ENCODE peak calls at places on chromosomes 16 and 17, in seven cellular contexts. G is omental fat pad, L is progenitor cell of endocrine pancreas, C is HFF-Myc, K is heart left ventricle, E is PC-9, X is GM12864. O is an unnamed sample.

GRCh38 chr17:37774508-37774907 is 29.6 kb upstream of the HNF1B start:
- DNase-seq in G (no peak), L (no peak), C (no peak), K (no peak), E (no peak), X (peak), O (no peak)

GRCh38 chr17:21303441-21304065 is 19.0 kb downstream of the MAP2K3 start:
- DNase-seq in G (no peak), L (no peak), C (no peak), K (no peak), E (no peak), X (no peak), O (no peak)

GRCh38 chr16:17520567-17520966 is 49.8 kb upstream of the XYLT1 start:
- DNase-seq in G (no peak), L (no peak), C (no peak), K (no peak), E (no peak), X (no peak), O (no peak)

GRCh38 chr17:46979023-46979870 is at the start of gene RPRML:
- DNase-seq in G (no peak), L (peak), C (no peak), K (peak), E (peak), X (no peak), O (no peak)

GRCh38 chr16:85537795-85538401 is 75.2 kb upstream of the GSE1 start:
- DNase-seq in G (no peak), L (no peak), C (no peak), K (no peak), E (no peak), X (no peak), O (no peak)

GRCh38 chr16:425740-426114 is 278 bp downstream of the RAB11FIP3 start:
- DNase-seq in G (no peak), L (no peak), C (no peak), K (peak), E (no peak), X (no peak), O (no peak)

GRCh38 chr16:228151-228855 is 946 bp downstream of the LUC7L start:
- DNase-seq in G (no peak), L (no peak), C (no peak), K (no peak), E (no peak), X (no peak), O (no peak)

GRCh38 chr16:85568519-85568918 is 44.6 kb upstream of the GSE1 start:
- DNase-seq in G (no peak), L (no peak), C (no peak), K (no peak), E (no peak), X (no peak), O (no peak)

GRCh38 chr16:59385953-59386352 is 651.8 kb upstream of the GOT2 start:
- DNase-seq in G (no peak), L (no peak), C (peak), K (no peak), E (no peak), X (no peak), O (peak)

GRCh38 chr17:45131616-45132301 is 556 bp downstream of the PLCD3 start:
- DNase-seq in G (no peak), L (peak), C (no peak), K (peak), E (peak), X (no peak), O (no peak)

GRCh38 chr17:34311291-34311690 is 7.9 kb upstream of the CCL8 start:
- DNase-seq in G (no peak), L (no peak), C (no peak), K (no peak), E (no peak), X (no peak), O (no peak)

GRCh38 chr16:75550211-75550662 is 5.8 kb downstream of the TMEM231 start:
- DNase-seq in G (no peak), L (no peak), C (no peak), K (peak), E (no peak), X (peak), O (peak)

GRCh38 chr16:50213939-50214519 is 52.3 kb upstream of the ADCY7 start:
- DNase-seq in G (no peak), L (no peak), C (no peak), K (no peak), E (no peak), X (no peak), O (peak)

GRCh38 chr16:88381820-88382451 is 823 bp upstream of the ZNF469 start:
- DNase-seq in G (no peak), L (no peak), C (no peak), K (no peak), E (peak), X (no peak), O (no peak)

GRCh38 chr17:81037026-81037782 is 2.3 kb downstream of the BAIAP2 start:
- DNase-seq in G (no peak), L (no peak), C (no peak), K (peak), E (peak), X (no peak), O (no peak)

GRCh38 chr17:32100971-32101631 is 41.2 kb upstream of the RHOT1 start:
- DNase-seq in G (no peak), L (no peak), C (no peak), K (no peak), E (peak), X (no peak), O (no peak)

GRCh38 chr16:87733190-87733589 is 32.6 kb downstream of the KLHDC4 start:
- DNase-seq in G (no peak), L (no peak), C (no peak), K (no peak), E (no peak), X (no peak), O (no peak)

GRCh38 chr16:9607512-9608230 is 516.2 kb downstream of the HAPSTR1 start:
- DNase-seq in G (no peak), L (no peak), C (no peak), K (no peak), E (no peak), X (no peak), O (no peak)

GRCh38 chr17:49522329-49522890 is 27.3 kb downstream of the NGFR start:
- DNase-seq in G (no peak), L (no peak), C (no peak), K (no peak), E (no peak), X (no peak), O (no peak)

GRCh38 chr17:67113481-67113880 is 69.1 kb downstream of the CACNG1 start:
- DNase-seq in G (no peak), L (no peak), C (no peak), K (no peak), E (no peak), X (no peak), O (no peak)

GRCh38 chr17:78019976-78020716 is 61.6 kb downstream of the TNRC6C start:
- DNase-seq in G (no peak), L (no peak), C (no peak), K (no peak), E (no peak), X (peak), O (no peak)

GRCh38 chr17:77320501-77321256 is 179.9 kb downstream of the SEC14L1 start:
- DNase-seq in G (no peak), L (no peak), C (no peak), K (no peak), E (peak), X (no peak), O (no peak)

GRCh38 chr16:57380671-57381462 is 8.6 kb downstream of the CX3CL1 start:
- DNase-seq in G (no peak), L (no peak), C (no peak), K (no peak), E (peak), X (no peak), O (no peak)

GRCh38 chr16:59633996-59634579 is 900.0 kb upstream of the GOT2 start:
- DNase-seq in G (no peak), L (no peak), C (no peak), K (no peak), E (no peak), X (no peak), O (peak)

GRCh38 chr17:5975651-5976050 is 94.5 kb upstream of the WSCD1 start:
- DNase-seq in G (no peak), L (no peak), C (no peak), K (no peak), E (no peak), X (no peak), O (no peak)

GRCh38 chr17:77036841-77037381 is 103.9 kb upstream of the SEC14L1 start:
- DNase-seq in G (no peak), L (no peak), C (no peak), K (no peak), E (peak), X (no peak), O (no peak)

GRCh38 chr17:43823350-43824084 is 9.4 kb downstream of the MPP3 start:
- DNase-seq in G (no peak), L (no peak), C (no peak), K (peak), E (no peak), X (no peak), O (no peak)

GRCh38 chr17:35890774-35891155 is 10.6 kb upstream of the CCL5 start:
- DNase-seq in G (no peak), L (no peak), C (no peak), K (peak), E (no peak), X (no peak), O (no peak)

GRCh38 chr16:3880623-3881498 is at the start of gene CREBBP:
- DNase-seq in G (peak), L (peak), C (no peak), K (peak), E (peak), X (peak), O (peak)

GRCh38 chr17:30336369-30337171 is 2.7 kb upstream of the TMIGD1 start:
- DNase-seq in G (no peak), L (no peak), C (peak), K (no peak), E (peak), X (no peak), O (no peak)

GRCh38 chr17:49414271-49414621 is 436 bp downstream of the PHB1 start:
- DNase-seq in G (no peak), L (no peak), C (no peak), K (no peak), E (no peak), X (no peak), O (no peak)

GRCh38 chr16:77288222-77288621 is 89.0 kb downstream of the SYCE1L start:
- DNase-seq in G (no peak), L (no peak), C (no peak), K (no peak), E (no peak), X (no peak), O (peak)

GRCh38 chr17:50347087-50347893 is 1.4 kb downstream of the XYLT2 start:
- DNase-seq in G (no peak), L (no peak), C (no peak), K (no peak), E (no peak), X (no peak), O (no peak)

GRCh38 chr16:60771138-60771537 is 1265.1 kb downstream of the CDH8 start:
- DNase-seq in G (no peak), L (no peak), C (no peak), K (no peak), E (no peak), X (no peak), O (no peak)

GRCh38 chr16:4217246-4218131 is 24.4 kb downstream of the SRL start:
- DNase-seq in G (no peak), L (no peak), C (no peak), K (peak), E (no peak), X (no peak), O (peak)

GRCh38 chr16:1001096-1001495 is 19.5 kb downstream of the SOX8 start:
- DNase-seq in G (no peak), L (no peak), C (no peak), K (no peak), E (no peak), X (no peak), O (no peak)

GRCh38 chr17:53630115-53630514 is 192.6 kb upstream of the KIF2B start:
- DNase-seq in G (no peak), L (no peak), C (no peak), K (no peak), E (no peak), X (no peak), O (no peak)

GRCh38 chr17:35254107-35254802 is 11.4 kb downstream of the SLFN5 start:
- DNase-seq in G (peak), L (no peak), C (peak), K (peak), E (peak), X (no peak), O (peak)

GRCh38 chr16:67028555-67029248 is at the start of gene CBFB:
- DNase-seq in G (peak), L (peak), C (peak), K (peak), E (peak), X (peak), O (peak)
- TF ChIP-seq CTCF in G (no peak), L (peak), C (no peak), K (peak), E (peak), X (peak), O (no peak)

GRCh38 chr17:82898976-82899514 is 59.2 kb upstream of the ZNF750 start:
- DNase-seq in G (no peak), L (no peak), C (no peak), K (no peak), E (no peak), X (no peak), O (no peak)

GRCh38 chr17:82895087-82895486 is 55.3 kb upstream of the ZNF750 start:
- DNase-seq in G (no peak), L (no peak), C (no peak), K (no peak), E (no peak), X (no peak), O (no peak)

GRCh38 chr17:82896071-82897000 is 56.5 kb upstream of the ZNF750 start:
- DNase-seq in G (no peak), L (no peak), C (no peak), K (no peak), E (no peak), X (no peak), O (no peak)

GRCh38 chr17:82899941-82900340 is 60.1 kb upstream of the ZNF750 start:
- DNase-seq in G (no peak), L (no peak), C (no peak), K (no peak), E (no peak), X (no peak), O (no peak)

DNA sequence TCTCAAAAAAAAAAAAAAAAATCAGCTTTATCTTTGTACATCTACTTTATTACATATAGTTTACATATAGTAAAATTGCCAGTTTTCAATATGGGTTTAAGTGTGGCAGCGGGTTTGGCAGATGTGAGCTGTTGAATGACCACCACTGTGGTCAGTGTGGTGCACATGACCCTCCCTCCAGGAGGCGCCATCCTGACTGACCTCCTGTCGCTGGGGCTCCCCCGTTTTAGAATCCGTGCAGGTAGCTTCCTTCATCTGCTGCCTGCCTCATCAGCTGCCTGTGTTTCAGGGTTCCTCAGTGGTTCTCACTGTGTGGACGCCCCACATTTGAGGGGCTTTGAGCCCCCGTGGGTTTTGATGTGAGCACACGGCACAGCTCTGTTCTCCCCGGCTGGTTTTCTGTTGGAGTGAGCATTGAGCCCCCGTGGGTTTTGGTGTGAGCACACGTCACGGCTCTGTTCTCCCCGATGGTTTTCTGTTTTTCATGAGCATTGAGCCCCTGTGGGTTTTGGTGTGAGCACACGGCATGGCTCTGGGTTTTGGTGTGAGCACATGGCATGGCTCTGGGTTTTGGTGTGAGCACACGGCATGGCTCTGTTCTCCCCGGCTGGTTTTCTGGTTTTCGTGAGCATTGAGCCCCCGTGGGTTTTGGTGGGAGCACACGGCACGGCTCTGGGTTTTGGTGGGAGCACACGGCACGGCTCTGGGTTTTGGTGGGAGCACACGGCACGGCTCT is 57.9 kb upstream of the ZNF750 start:
- DNase-seq in G (no peak), L (no peak), C (no peak), K (no peak), E (no peak), X (no peak), O (no peak)
- TF ChIP-seq CTCF in G (no peak), L (no peak), C (peak), K (no peak), E (no peak), X (no peak), O (no peak)

GRCh38 chr17:18039535-18040286 is 503 bp downstream of the GID4 start:
- DNase-seq in G (no peak), L (peak), C (no peak), K (no peak), E (peak), X (no peak), O (no peak)
- TF ChIP-seq CTCF in G (no peak), L (no peak), C (no peak), K (no peak), E (no peak), X (no peak), O (no peak)

DNA sequence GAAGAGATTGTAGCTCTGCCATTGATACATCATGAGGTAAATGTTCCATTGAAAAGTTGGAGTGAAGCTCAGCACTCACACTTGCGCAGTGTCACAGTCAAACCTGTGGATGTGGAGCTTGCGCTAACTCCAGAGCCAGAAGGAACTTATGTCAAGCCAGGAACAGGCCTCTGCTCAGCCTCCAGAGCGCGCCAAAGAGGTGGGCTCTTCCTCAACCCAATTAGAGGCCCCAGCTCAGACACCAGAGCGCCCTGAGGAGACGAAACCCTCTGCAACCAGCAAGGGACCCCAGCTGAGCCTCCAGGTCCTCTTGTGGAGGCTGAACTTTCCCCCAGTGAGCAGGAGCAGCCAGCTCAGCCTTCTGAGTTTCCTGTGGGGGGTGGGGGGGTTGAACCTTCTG is 61.5 kb upstream of the FBXO47 start:
- DNase-seq in G (no peak), L (no peak), C (no peak), K (no peak), E (no peak), X (no peak), O (no peak)
- TF ChIP-seq CTCF in G (no peak), L (no peak), C (no peak), K (no peak), E (no peak), X (no peak), O (no peak)

GRCh38 chr17:75205793-75206163 is 299 bp downstream of the NUP85 start:
- DNase-seq in G (no peak), L (no peak), C (no peak), K (no peak), E (no peak), X (no peak), O (no peak)

GRCh38 chr17:75208161-75208560 is 2.7 kb downstream of the NUP85 start:
- DNase-seq in G (no peak), L (no peak), C (no peak), K (no peak), E (no peak), X (no peak), O (no peak)

GRCh38 chr17:75207760-75208159 is 2.3 kb downstream of the NUP85 start:
- DNase-seq in G (no peak), L (no peak), C (no peak), K (no peak), E (no peak), X (no peak), O (no peak)

GRCh38 chr17:75209061-75209460 is 3.6 kb downstream of the NUP85 start:
- DNase-seq in G (no peak), L (no peak), C (no peak), K (no peak), E (no peak), X (no peak), O (no peak)

GRCh38 chr17:75205037-75205792 is at the start of gene NUP85:
- DNase-seq in G (peak), L (peak), C (peak), K (peak), E (peak), X (peak), O (peak)
- TF ChIP-seq CTCF in G (no peak), L (no peak), C (no peak), K (no peak), E (no peak), X (no peak), O (no peak)

GRCh38 chr16:69310479-69311114 is 553 bp upstream of the VPS4A start:
- DNase-seq in G (no peak), L (no peak), C (no peak), K (no peak), E (no peak), X (no peak), O (no peak)

GRCh38 chr16:69311115-69311532 is at the start of gene VPS4A:
- DNase-seq in G (peak), L (peak), C (peak), K (peak), E (peak), X (peak), O (peak)

GRCh38 chr16:69309316-69309715 is 1.8 kb upstream of the VPS4A start:
- DNase-seq in G (no peak), L (no peak), C (no peak), K (no peak), E (no peak), X (no peak), O (no peak)

GRCh38 chr16:69313469-69313868 is 2.3 kb downstream of the VPS4A start:
- DNase-seq in G (no peak), L (no peak), C (no peak), K (no peak), E (no peak), X (no peak), O (no peak)

DNA sequence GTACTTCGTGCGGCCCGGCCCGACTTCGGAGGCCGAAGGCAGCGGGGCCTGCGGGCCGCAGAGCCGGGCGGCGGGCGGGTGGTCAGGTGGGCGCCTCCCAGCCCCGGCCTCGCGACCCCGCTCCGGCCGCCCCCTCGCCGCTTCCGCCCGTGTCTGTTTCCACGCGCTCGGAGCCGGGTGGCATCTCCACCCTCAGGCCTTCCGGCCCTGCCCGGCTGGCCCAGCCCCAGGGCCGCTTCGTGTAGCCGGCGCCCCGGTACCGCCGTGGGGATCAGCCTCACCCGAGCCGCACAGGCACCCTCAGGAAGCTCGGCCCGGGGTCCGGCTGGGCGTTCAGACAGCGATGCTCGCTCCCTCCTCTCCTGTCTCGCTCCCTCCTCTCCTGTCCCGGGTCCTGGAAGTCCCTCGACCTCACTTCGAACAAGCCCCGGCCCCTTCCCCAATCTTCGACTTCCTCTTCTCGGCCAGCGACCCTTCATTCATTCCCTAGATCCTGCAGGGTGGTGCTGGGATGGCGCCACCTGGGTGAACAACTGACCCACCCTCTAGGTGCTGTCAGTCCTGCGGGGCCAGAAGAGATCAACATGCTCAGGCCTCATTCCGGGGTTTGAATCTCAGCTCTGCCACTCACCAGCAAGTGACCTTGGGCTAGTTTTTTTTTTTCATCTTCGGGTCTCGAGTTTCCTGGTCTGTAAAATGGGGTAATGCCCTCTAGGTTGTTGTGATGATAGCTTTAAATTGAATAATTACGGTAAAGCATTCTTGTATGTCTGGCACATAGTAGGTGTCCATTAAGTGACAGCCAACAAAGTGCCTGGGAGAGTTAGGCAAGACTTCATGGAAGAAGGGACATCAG is 611 bp downstream of the VPS4A start:
- DNase-seq in G (no peak), L (peak), C (no peak), K (peak), E (peak), X (no peak), O (no peak)
- TF ChIP-seq CTCF in G (no peak), L (no peak), C (no peak), K (no peak), E (no peak), X (peak), O (no peak)

GRCh38 chr17:40952169-40952568 is 14.6 kb downstream of the KRT39 start:
- DNase-seq in G (no peak), L (no peak), C (no peak), K (no peak), E (no peak), X (no peak), O (no peak)
- TF ChIP-seq CTCF in G (no peak), L (no peak), C (no peak), K (no peak), E (no peak), X (no peak), O (no peak)

O was measured in astrocyte of the cerebellum.